ENCODE peak calls at places on chromosome 22, in eight cellular contexts. One of them, this sample, is unnamed.

GRCh38 chr22:22802346-22802970 is 85.2 kb upstream of the IGLL5 start:
- DNase-seq in psoas muscle: no peak
- DNase-seq in AG10803: no peak
- DNase-seq in mammary epithelial cell: no peak
- DNase-seq in IMR-90: no peak
- DNase-seq in pancreas: no peak
- DNase-seq in fibroblast of lung: no peak
- DNase-seq in K562: peak
- DNase-seq in this sample: no peak

GRCh38 chr22:22750335-22751042 is 106.1 kb downstream of the GGTLC2 start:
- DNase-seq in psoas muscle: no peak
- DNase-seq in AG10803: no peak
- DNase-seq in mammary epithelial cell: no peak
- DNase-seq in IMR-90: no peak
- DNase-seq in pancreas: no peak
- DNase-seq in fibroblast of lung: no peak
- DNase-seq in K562: no peak
- DNase-seq in this sample: no peak

GRCh38 chr22:37162221-37163095 is 12.7 kb upstream of the IL2RB start:
- DNase-seq in psoas muscle: peak
- DNase-seq in AG10803: no peak
- DNase-seq in mammary epithelial cell: no peak
- DNase-seq in IMR-90: no peak
- DNase-seq in pancreas: peak
- DNase-seq in fibroblast of lung: no peak
- DNase-seq in K562: no peak
- DNase-seq in this sample: no peak

GRCh38 chr22:35580351-35581022 is 36.6 kb downstream of the MB start:
- DNase-seq in psoas muscle: peak
- DNase-seq in AG10803: no peak
- DNase-seq in mammary epithelial cell: no peak
- DNase-seq in IMR-90: no peak
- DNase-seq in pancreas: no peak
- DNase-seq in fibroblast of lung: no peak
- DNase-seq in K562: no peak
- DNase-seq in this sample: no peak

GRCh38 chr22:21947040-21948014 is 5.3 kb downstream of the PPM1F start:
- DNase-seq in psoas muscle: no peak
- DNase-seq in AG10803: peak
- DNase-seq in mammary epithelial cell: peak
- DNase-seq in IMR-90: peak
- DNase-seq in pancreas: no peak
- DNase-seq in fibroblast of lung: peak
- DNase-seq in K562: peak
- DNase-seq in this sample: no peak

GRCh38 chr22:37701121-37701786 is 4.4 kb downstream of the TRIOBP start:
- DNase-seq in psoas muscle: no peak
- DNase-seq in AG10803: no peak
- DNase-seq in mammary epithelial cell: no peak
- DNase-seq in IMR-90: peak
- DNase-seq in pancreas: no peak
- DNase-seq in fibroblast of lung: no peak
- DNase-seq in K562: no peak
- DNase-seq in this sample: no peak

GRCh38 chr22:23036684-23037428 is 33.5 kb upstream of the GNAZ start:
- DNase-seq in psoas muscle: no peak
- DNase-seq in AG10803: peak
- DNase-seq in mammary epithelial cell: no peak
- DNase-seq in IMR-90: peak
- DNase-seq in pancreas: no peak
- DNase-seq in fibroblast of lung: peak
- DNase-seq in K562: peak
- DNase-seq in this sample: no peak

GRCh38 chr22:47384977-47385376 is 622.5 kb downstream of the TBC1D22A start:
- DNase-seq in psoas muscle: no peak
- DNase-seq in AG10803: no peak
- DNase-seq in mammary epithelial cell: no peak
- DNase-seq in IMR-90: no peak
- DNase-seq in pancreas: no peak
- DNase-seq in fibroblast of lung: no peak
- DNase-seq in K562: no peak
- DNase-seq in this sample: no peak

GRCh38 chr22:49886346-49887073 is 31.7 kb downstream of the ALG12 start:
- DNase-seq in psoas muscle: no peak
- DNase-seq in AG10803: no peak
- DNase-seq in mammary epithelial cell: no peak
- DNase-seq in IMR-90: no peak
- DNase-seq in pancreas: no peak
- DNase-seq in fibroblast of lung: no peak
- DNase-seq in K562: no peak
- DNase-seq in this sample: no peak

GRCh38 chr22:46053563-46054090 is 76.7 kb upstream of the WNT7B start:
- DNase-seq in psoas muscle: peak
- DNase-seq in AG10803: peak
- DNase-seq in mammary epithelial cell: peak
- DNase-seq in IMR-90: peak
- DNase-seq in pancreas: peak
- DNase-seq in fibroblast of lung: peak
- DNase-seq in K562: no peak
- DNase-seq in this sample: no peak

GRCh38 chr22:38981005-38981658 is 1.0 kb upstream of the APOBEC3B start:
- DNase-seq in psoas muscle: peak
- DNase-seq in AG10803: peak
- DNase-seq in mammary epithelial cell: peak
- DNase-seq in IMR-90: peak
- DNase-seq in pancreas: peak
- DNase-seq in fibroblast of lung: peak
- DNase-seq in K562: peak
- DNase-seq in this sample: no peak
- TF ChIP-seq CTCF in psoas muscle: no peak
- TF ChIP-seq CTCF in AG10803: peak
- TF ChIP-seq CTCF in mammary epithelial cell: peak
- TF ChIP-seq CTCF in IMR-90: peak
- TF ChIP-seq CTCF in pancreas: peak
- TF ChIP-seq CTCF in fibroblast of lung: peak
- TF ChIP-seq CTCF in K562: peak
- TF ChIP-seq CTCF in this sample: no peak

GRCh38 chr22:18024276-18024939 is at the start of gene MICAL3:
- DNase-seq in psoas muscle: peak
- DNase-seq in AG10803: peak
- DNase-seq in mammary epithelial cell: peak
- DNase-seq in IMR-90: peak
- DNase-seq in pancreas: peak
- DNase-seq in fibroblast of lung: peak
- DNase-seq in K562: peak
- DNase-seq in this sample: no peak

GRCh38 chr22:18021431-18021830 is 2.9 kb downstream of the MICAL3 start:
- DNase-seq in psoas muscle: no peak
- DNase-seq in AG10803: no peak
- DNase-seq in mammary epithelial cell: peak
- DNase-seq in IMR-90: no peak
- DNase-seq in pancreas: no peak
- DNase-seq in fibroblast of lung: no peak
- DNase-seq in K562: no peak
- DNase-seq in this sample: no peak

GRCh38 chr22:18024956-18025720 is 777 bp upstream of the MICAL3 start:
- DNase-seq in psoas muscle: no peak
- DNase-seq in AG10803: no peak
- DNase-seq in mammary epithelial cell: no peak
- DNase-seq in IMR-90: no peak
- DNase-seq in pancreas: no peak
- DNase-seq in fibroblast of lung: no peak
- DNase-seq in K562: no peak
- DNase-seq in this sample: no peak

GRCh38 chr22:18023509-18024275 is 669 bp downstream of the MICAL3 start:
- DNase-seq in psoas muscle: peak
- DNase-seq in AG10803: peak
- DNase-seq in mammary epithelial cell: peak
- DNase-seq in IMR-90: peak
- DNase-seq in pancreas: peak
- DNase-seq in fibroblast of lung: peak
- DNase-seq in K562: peak
- DNase-seq in this sample: peak

DNA sequence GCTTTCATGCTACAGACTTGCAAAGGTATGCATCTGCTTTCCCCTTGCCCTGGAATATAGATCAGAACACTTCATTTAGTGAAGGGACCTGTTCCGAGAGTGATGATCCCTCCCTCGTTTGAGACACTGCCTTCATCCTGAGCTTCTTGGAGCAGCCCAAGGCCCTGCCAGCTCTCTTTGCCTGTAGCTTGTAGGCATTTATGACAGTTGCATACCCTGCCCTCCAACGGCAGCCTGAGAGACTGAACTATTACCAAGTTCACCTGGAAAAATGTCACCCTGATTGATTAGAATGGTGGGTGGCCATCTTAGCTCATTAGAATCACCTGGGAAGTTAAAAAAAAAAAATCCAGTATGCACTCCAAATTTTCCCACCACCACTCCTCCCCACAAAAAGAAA is 1.5 kb downstream of the MICAL3 start:
- DNase-seq in psoas muscle: no peak
- DNase-seq in AG10803: no peak
- DNase-seq in mammary epithelial cell: no peak
- DNase-seq in IMR-90: no peak
- DNase-seq in pancreas: no peak
- DNase-seq in fibroblast of lung: no peak
- DNase-seq in K562: no peak
- DNase-seq in this sample: no peak
- H3K4me3 ChIP-seq in psoas muscle: peak
- H3K4me3 ChIP-seq in AG10803: no peak
- H3K4me3 ChIP-seq in mammary epithelial cell: peak
- H3K4me3 ChIP-seq in IMR-90: no peak
- H3K4me3 ChIP-seq in pancreas: no peak
- H3K4me3 ChIP-seq in fibroblast of lung: no peak
- H3K4me3 ChIP-seq in K562: no peak
- H3K4me3 ChIP-seq in this sample: peak

GRCh38 chr22:48516571-48516970 is 1311.1 kb downstream of the BRD1 start:
- DNase-seq in psoas muscle: no peak
- DNase-seq in AG10803: no peak
- DNase-seq in mammary epithelial cell: no peak
- DNase-seq in IMR-90: no peak
- DNase-seq in pancreas: peak
- DNase-seq in fibroblast of lung: no peak
- DNase-seq in K562: no peak
- DNase-seq in this sample: no peak

GRCh38 chr22:48520207-48520606 is 1307.5 kb downstream of the BRD1 start:
- DNase-seq in psoas muscle: no peak
- DNase-seq in AG10803: no peak
- DNase-seq in mammary epithelial cell: no peak
- DNase-seq in IMR-90: no peak
- DNase-seq in pancreas: no peak
- DNase-seq in fibroblast of lung: no peak
- DNase-seq in K562: no peak
- DNase-seq in this sample: no peak

GRCh38 chr22:48513929-48514328 is 1313.7 kb downstream of the BRD1 start:
- DNase-seq in psoas muscle: no peak
- DNase-seq in AG10803: no peak
- DNase-seq in mammary epithelial cell: no peak
- DNase-seq in IMR-90: no peak
- DNase-seq in pancreas: no peak
- DNase-seq in fibroblast of lung: no peak
- DNase-seq in K562: no peak
- DNase-seq in this sample: no peak

GRCh38 chr22:48515571-48516200 is 1312.0 kb downstream of the BRD1 start:
- DNase-seq in psoas muscle: no peak
- DNase-seq in AG10803: no peak
- DNase-seq in mammary epithelial cell: no peak
- DNase-seq in IMR-90: no peak
- DNase-seq in pancreas: peak
- DNase-seq in fibroblast of lung: no peak
- DNase-seq in K562: no peak
- DNase-seq in this sample: no peak

DNA sequence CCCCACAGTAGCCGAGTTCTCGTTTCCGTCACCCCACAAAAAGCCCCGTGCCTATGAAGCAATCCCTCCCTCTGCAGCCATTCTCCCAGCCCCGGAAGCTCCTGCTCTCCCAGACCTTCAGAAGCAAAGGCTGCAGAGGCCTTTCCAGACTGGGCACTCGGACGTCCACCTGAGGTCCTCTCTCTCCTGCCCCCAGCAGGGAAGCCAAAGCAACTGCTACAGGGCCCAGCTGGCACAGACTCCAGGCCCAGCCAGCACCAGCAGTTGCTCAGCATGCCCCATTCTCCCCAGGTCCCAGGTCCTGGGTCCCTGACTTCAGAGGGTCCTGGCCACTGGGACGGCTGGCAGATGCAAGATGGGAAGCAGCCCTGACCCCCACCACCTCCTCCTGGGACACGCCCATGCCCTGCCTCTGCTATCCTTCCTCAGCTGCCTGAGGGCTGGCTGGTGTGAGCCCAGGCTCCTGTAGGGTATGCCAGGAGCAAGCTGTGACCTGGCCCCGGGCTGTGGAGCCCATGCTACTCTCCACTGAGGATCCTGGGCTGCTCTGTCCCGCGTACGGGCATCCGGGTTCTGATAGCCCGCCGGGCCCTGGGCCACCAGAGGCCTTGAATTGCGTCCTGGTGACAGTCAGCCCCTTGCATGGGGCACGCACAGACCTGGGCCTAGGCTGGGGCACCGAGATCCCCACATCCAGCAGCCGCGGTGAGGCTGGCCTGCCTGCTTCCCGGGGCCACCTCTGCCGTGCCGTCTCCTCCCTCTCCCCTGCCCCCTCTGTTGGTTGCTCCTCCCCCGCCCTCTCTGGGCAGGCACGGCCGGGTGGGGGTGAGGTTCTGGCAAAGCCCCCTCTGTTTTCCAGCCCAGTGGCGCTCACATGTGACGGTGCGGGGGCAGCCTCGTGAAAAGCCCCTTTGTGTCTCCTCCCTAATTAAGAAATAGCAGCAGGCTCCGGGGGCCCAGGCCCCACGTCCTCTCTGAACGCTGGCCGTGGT is 1310.3 kb downstream of the BRD1 start:
- DNase-seq in psoas muscle: no peak
- DNase-seq in AG10803: no peak
- DNase-seq in mammary epithelial cell: no peak
- DNase-seq in IMR-90: no peak
- DNase-seq in pancreas: no peak
- DNase-seq in fibroblast of lung: no peak
- DNase-seq in K562: no peak
- DNase-seq in this sample: no peak
- TF ChIP-seq CTCF in psoas muscle: no peak
- TF ChIP-seq CTCF in AG10803: peak
- TF ChIP-seq CTCF in mammary epithelial cell: no peak
- TF ChIP-seq CTCF in IMR-90: no peak
- TF ChIP-seq CTCF in pancreas: peak
- TF ChIP-seq CTCF in fibroblast of lung: no peak
- TF ChIP-seq CTCF in K562: no peak
- TF ChIP-seq CTCF in this sample: peak

DNA sequence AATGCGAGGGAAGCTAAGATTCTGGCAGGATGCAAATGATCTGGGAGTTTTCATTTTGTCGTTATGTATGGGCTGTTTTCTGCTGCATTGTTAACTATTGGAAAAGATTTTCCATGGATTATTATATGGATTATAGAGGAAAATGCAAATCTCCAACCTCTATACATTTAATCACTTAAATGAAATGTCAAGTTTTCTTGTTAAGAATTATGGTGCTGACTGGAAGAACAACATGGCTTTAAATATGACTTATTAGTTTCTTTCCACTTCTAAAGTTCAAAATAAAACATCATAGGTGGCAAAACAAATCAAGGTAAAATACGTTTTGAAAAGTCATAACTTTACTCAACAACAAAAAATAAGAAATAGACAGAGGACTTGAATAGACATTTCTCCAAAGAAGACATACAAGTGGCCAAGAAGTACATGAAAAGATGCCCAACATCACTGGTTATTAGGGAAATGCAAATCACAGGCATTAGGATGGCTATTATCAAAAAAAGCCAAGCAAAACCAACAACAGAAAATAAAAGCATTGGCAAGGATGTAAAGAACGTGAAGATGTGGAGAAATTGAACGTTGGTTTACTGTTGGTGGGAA is 56.2 kb upstream of the CLDN5 start:
- DNase-seq in psoas muscle: no peak
- DNase-seq in AG10803: no peak
- DNase-seq in mammary epithelial cell: no peak
- DNase-seq in IMR-90: no peak
- DNase-seq in pancreas: no peak
- DNase-seq in fibroblast of lung: no peak
- DNase-seq in K562: no peak
- DNase-seq in this sample: no peak
- H3K4me3 ChIP-seq in psoas muscle: no peak
- H3K4me3 ChIP-seq in AG10803: no peak
- H3K4me3 ChIP-seq in mammary epithelial cell: no peak
- H3K4me3 ChIP-seq in IMR-90: no peak
- H3K4me3 ChIP-seq in pancreas: no peak
- H3K4me3 ChIP-seq in fibroblast of lung: no peak
- H3K4me3 ChIP-seq in K562: no peak
- H3K4me3 ChIP-seq in this sample: no peak

This sample was measured in LNCaP clone FGC.